ENCODE peak calls at places on chromosome 4, in ten cellular contexts. K is endothelial cell; Z is uterus; E is effector CD4-positive, alpha-beta T cell; O is ascending aorta; V is activated CD4-positive, alpha-beta T cell treated with anti-CD3 and anti-CD28 coated beads, Interleukin-2, amount 50 U/mL, for 24 hours; F is astrocyte of the spinal cord; M is T-cell; X is right cardiac atrium; H is coronary artery. B is an unnamed sample.

GRCh38 chr4:138193963-138194362 is 48.2 kb downstream of the SLC7A11 start:
- DNase-seq in K (no peak), Z (no peak), E (no peak), O (no peak), V (no peak), F (no peak), M (no peak), X (no peak), H (no peak), B (no peak)

GRCh38 chr4:10032625-10033024 is 11.3 kb upstream of the SLC2A9 start:
- DNase-seq in K (no peak), Z (no peak), E (no peak), O (no peak), V (no peak), F (no peak), M (no peak), X (no peak), H (no peak), B (no peak)

GRCh38 chr4:80731436-80731835 is 299.1 kb upstream of the BMP3 start:
- DNase-seq in K (no peak), Z (no peak), E (no peak), O (no peak), V (no peak), F (no peak), M (no peak), X (no peak), H (no peak), B (no peak)

GRCh38 chr4:84530871-84531270 is 31.8 kb upstream of the NKX6-1 start:
- DNase-seq in K (no peak), Z (no peak), E (no peak), O (no peak), V (no peak), F (peak; percentile 4), M (no peak), X (no peak), H (no peak), B (no peak)

GRCh38 chr4:77600521-77601451 is 4.8 kb upstream of the CXCL13 start:
- DNase-seq in K (peak; percentile 19), Z (no peak), E (no peak), O (no peak), V (peak; percentile 37), F (peak; percentile 37), M (peak; percentile 7), X (no peak), H (no peak), B (no peak)

GRCh38 chr4:77697860-77698599 is 92.4 kb downstream of the CXCL13 start:
- DNase-seq in K (peak; percentile 12), Z (no peak), E (no peak), O (no peak), V (no peak), F (peak; percentile 85), M (no peak), X (no peak), H (no peak), B (no peak)

GRCh38 chr4:56245547-56246229 is 141.6 kb downstream of the AASDH start:
- DNase-seq in K (no peak), Z (no peak), E (no peak), O (no peak), V (no peak), F (peak; percentile 5), M (no peak), X (no peak), H (no peak), B (no peak)

GRCh38 chr4:102169345-102169744 is 175.9 kb downstream of the SLC39A8 start:
- DNase-seq in K (peak; percentile 26), Z (no peak), E (no peak), O (no peak), V (no peak), F (peak; percentile 25), M (no peak), X (no peak), H (no peak), B (no peak)

GRCh38 chr4:99861120-99861905 is 32.9 kb downstream of the LAMTOR3 start:
- DNase-seq in K (no peak), Z (no peak), E (no peak), O (no peak), V (no peak), F (no peak), M (no peak), X (no peak), H (no peak), B (no peak)

GRCh38 chr4:132001542-132001941 is 1147.6 kb upstream of the PCDH10 start:
- DNase-seq in K (no peak), Z (no peak), E (no peak), O (no peak), V (no peak), F (peak; percentile 73), M (no peak), X (no peak), H (no peak), B (no peak)

GRCh38 chr4:99463566-99463965 is 28.4 kb upstream of the ADH7 start:
- DNase-seq in K (no peak), Z (no peak), E (no peak), O (no peak), V (no peak), F (no peak), M (no peak), X (no peak), H (no peak), B (no peak)

GRCh38 chr4:105686571-105686970 is 21.9 kb downstream of the INTS12 start:
- DNase-seq in K (no peak), Z (no peak), E (no peak), O (no peak), V (no peak), F (no peak), M (no peak), X (no peak), H (no peak), B (no peak)

B was measured in heart left ventricle.